ENCODE peak calls at places on chromosomes 1 and 21, in five cellular contexts. M, F, U, G and Y are unnamed samples.

GRCh38 chr21:16891821-16892220 is 621.0 kb upstream of the CXADR start:
- DNase-seq in M (peak), G (peak), F (peak), U (no peak), Y (peak)

GRCh38 chr1:168112673-168113305 is 23.9 kb downstream of the GPR161 start:
- DNase-seq in M (peak), G (peak), F (peak), U (peak), Y (no peak)

GRCh38 chr1:154852845-154853244 is 17.2 kb downstream of the KCNN3 start:
- DNase-seq in F (no peak), U (no peak), G (no peak), M (no peak), Y (no peak)

GRCh38 chr1:74375376-74375775 is 137.0 kb downstream of the LRRC53 start:
- DNase-seq in F (no peak), G (no peak), U (no peak), M (no peak), Y (no peak)

GRCh38 chr1:231072054-231072453 is 32.0 kb upstream of the FAM89A start:
- DNase-seq in F (no peak), U (no peak), M (no peak), G (no peak), Y (no peak)

GRCh38 chr21:28776251-28776650 is 216.4 kb downstream of the LTN1 start:
- DNase-seq in M (peak), F (peak), G (no peak), U (no peak), Y (no peak)

GRCh38 chr1:153483776-153484175 is 23.3 kb upstream of the S100A7 start:
- DNase-seq in F (no peak), M (no peak), G (no peak), U (no peak), Y (no peak)

GRCh38 chr1:227440167-227440566 is 121.9 kb upstream of the CDC42BPA start:
- DNase-seq in M (no peak), U (no peak), F (no peak), G (no peak), Y (no peak)

GRCh38 chr1:3553166-3553939 is 58.0 kb downstream of the MEGF6 start:
- DNase-seq in M (peak), U (no peak), G (peak), F (no peak), Y (no peak)

GRCh38 chr1:24206516-24207394 is 19.7 kb upstream of the IFNLR1 start:
- DNase-seq in F (no peak), M (no peak), U (no peak), G (peak), Y (no peak)

GRCh38 chr1:183515002-183515689 is 42.8 kb downstream of the SMG7 start:
- DNase-seq in F (peak), M (peak), U (peak), G (peak), Y (peak)

GRCh38 chr1:48674641-48675040 is 102.0 kb downstream of the BEND5 start:
- DNase-seq in G (peak), U (no peak), M (no peak), F (peak), Y (no peak)

GRCh38 chr1:68497358-68497698 is 446 bp upstream of the DEPDC1 start:
- DNase-seq in U (no peak), F (no peak), G (no peak), M (no peak), Y (no peak)

GRCh38 chr1:13893456-13893855 is 193.5 kb downstream of the PRDM2 start:
- DNase-seq in M (no peak), F (no peak), G (no peak), U (no peak), Y (no peak)

GRCh38 chr1:39213511-39214002 is 9.1 kb downstream of the MACF1 start:
- DNase-seq in U (no peak), G (no peak), F (peak), M (peak), Y (no peak)

GRCh38 chr1:64403331-64403730 is 66.6 kb upstream of the CACHD1 start:
- DNase-seq in F (no peak), U (no peak), G (no peak), M (peak), Y (no peak)

GRCh38 chr1:156860639-156861423 is at the start of gene NTRK1:
- DNase-seq in G (peak), F (no peak), U (no peak), M (no peak), Y (no peak)

GRCh38 chr1:198125995-198126758 is 30.6 kb upstream of the NEK7 start:
- DNase-seq in G (peak), M (peak), F (peak), U (peak), Y (peak)

GRCh38 chr1:186272486-186272885 is 102.6 kb downstream of the TPR start:
- DNase-seq in G (peak), F (no peak), M (no peak), U (no peak), Y (no peak)

GRCh38 chr1:200411406-200412257 is 1.8 kb upstream of the ZNF281 start:
- DNase-seq in G (no peak), U (no peak), F (no peak), M (no peak), Y (peak)

GRCh38 chr1:62325696-62326095 is 6.5 kb upstream of the KANK4 start:
- DNase-seq in G (peak), F (peak), M (peak), U (no peak), Y (no peak)

GRCh38 chr1:178143730-178144343 is 49.9 kb downstream of the RASAL2 start:
- DNase-seq in F (no peak), G (peak), M (peak), U (no peak), Y (no peak)

GRCh38 chr1:110519125-110519810 is at the start of gene KCNA10:
- DNase-seq in M (no peak), G (no peak), U (no peak), F (no peak), Y (no peak)

GRCh38 chr1:222202831-222203230 is 345.1 kb downstream of the HHIPL2 start:
- DNase-seq in G (no peak), U (no peak), F (no peak), M (no peak), Y (no peak)

GRCh38 chr21:46116846-46117585 is 19.1 kb downstream of the COL6A2 start:
- DNase-seq in U (no peak), F (no peak), G (peak), M (peak), Y (no peak)

GRCh38 chr1:196002906-196003305 is 605.3 kb downstream of the KCNT2 start:
- DNase-seq in M (no peak), F (no peak), G (peak), U (peak), Y (no peak)

GRCh38 chr1:18325151-18325550 is 155.6 kb upstream of the KLHDC7A start:
- DNase-seq in U (no peak), F (no peak), G (no peak), M (no peak), Y (no peak)

GRCh38 chr1:186330758-186331157 is 44.3 kb downstream of the TPR start:
- DNase-seq in U (no peak), M (no peak), F (peak), G (no peak), Y (no peak)